ENCODE peak calls at places on chromosomes 1 and 21, in five cellular contexts. One of them, this sample, is unnamed.

GRCh38 chr1:240149488-240150094 is 57.9 kb downstream of the FMN2 start:
- DNase-seq in retina: peak
- DNase-seq in activated naive CD4-positive, alpha-beta T cell treated with anti-CD3 and anti-CD28 coated beads for 36 hours: no peak
- DNase-seq in EL: peak
- DNase-seq in NCI-H460: peak
- DNase-seq in this sample: no peak

GRCh38 chr1:15833069-15833679 is 14.3 kb upstream of the SPEN start:
- DNase-seq in retina: peak
- DNase-seq in activated naive CD4-positive, alpha-beta T cell treated with anti-CD3 and anti-CD28 coated beads for 36 hours: peak
- DNase-seq in EL: peak
- DNase-seq in NCI-H460: peak
- DNase-seq in this sample: no peak

GRCh38 chr1:27342391-27342777 is 562 bp downstream of the SYTL1 start:
- DNase-seq in retina: no peak
- DNase-seq in activated naive CD4-positive, alpha-beta T cell treated with anti-CD3 and anti-CD28 coated beads for 36 hours: peak
- DNase-seq in EL: no peak
- DNase-seq in NCI-H460: no peak
- DNase-seq in this sample: no peak

GRCh38 chr1:67793562-67793961 is 39.7 kb downstream of the GNG12 start:
- DNase-seq in retina: no peak
- DNase-seq in activated naive CD4-positive, alpha-beta T cell treated with anti-CD3 and anti-CD28 coated beads for 36 hours: no peak
- DNase-seq in EL: peak
- DNase-seq in NCI-H460: peak
- DNase-seq in this sample: no peak

GRCh38 chr1:27630859-27631491 is 4.0 kb downstream of the FGR start:
- DNase-seq in retina: no peak
- DNase-seq in activated naive CD4-positive, alpha-beta T cell treated with anti-CD3 and anti-CD28 coated beads for 36 hours: no peak
- DNase-seq in EL: no peak
- DNase-seq in NCI-H460: no peak
- DNase-seq in this sample: no peak

GRCh38 chr1:67190410-67190809 is 24.2 kb downstream of the IL23R start:
- DNase-seq in retina: no peak
- DNase-seq in activated naive CD4-positive, alpha-beta T cell treated with anti-CD3 and anti-CD28 coated beads for 36 hours: no peak
- DNase-seq in EL: no peak
- DNase-seq in NCI-H460: no peak
- DNase-seq in this sample: no peak

GRCh38 chr1:44076093-44076492 is 42.5 kb upstream of the KLF17 start:
- DNase-seq in retina: no peak
- DNase-seq in activated naive CD4-positive, alpha-beta T cell treated with anti-CD3 and anti-CD28 coated beads for 36 hours: no peak
- DNase-seq in EL: no peak
- DNase-seq in NCI-H460: no peak
- DNase-seq in this sample: no peak

GRCh38 chr21:35825370-35825769 is 235.0 kb downstream of the SETD4 start:
- DNase-seq in retina: peak
- DNase-seq in activated naive CD4-positive, alpha-beta T cell treated with anti-CD3 and anti-CD28 coated beads for 36 hours: no peak
- DNase-seq in EL: no peak
- DNase-seq in NCI-H460: no peak
- DNase-seq in this sample: no peak

GRCh38 chr1:232038704-232039103 is 412.1 kb downstream of the DISC1 start:
- DNase-seq in retina: no peak
- DNase-seq in activated naive CD4-positive, alpha-beta T cell treated with anti-CD3 and anti-CD28 coated beads for 36 hours: no peak
- DNase-seq in EL: no peak
- DNase-seq in NCI-H460: no peak
- DNase-seq in this sample: no peak

GRCh38 chr1:205171369-205171768 is 40.1 kb downstream of the DSTYK start:
- DNase-seq in retina: no peak
- DNase-seq in activated naive CD4-positive, alpha-beta T cell treated with anti-CD3 and anti-CD28 coated beads for 36 hours: no peak
- DNase-seq in EL: no peak
- DNase-seq in NCI-H460: no peak
- DNase-seq in this sample: no peak

GRCh38 chr1:63051886-63052285 is 268.0 kb downstream of the ATG4C start:
- DNase-seq in retina: no peak
- DNase-seq in activated naive CD4-positive, alpha-beta T cell treated with anti-CD3 and anti-CD28 coated beads for 36 hours: no peak
- DNase-seq in EL: no peak
- DNase-seq in NCI-H460: no peak
- DNase-seq in this sample: no peak

GRCh38 chr1:212791261-212791675 is 309 bp downstream of the NSL1 start:
- DNase-seq in retina: no peak
- DNase-seq in activated naive CD4-positive, alpha-beta T cell treated with anti-CD3 and anti-CD28 coated beads for 36 hours: no peak
- DNase-seq in EL: peak
- DNase-seq in NCI-H460: peak
- DNase-seq in this sample: no peak

GRCh38 chr1:231642600-231643332 is 16.2 kb downstream of the DISC1 start:
- DNase-seq in retina: no peak
- DNase-seq in activated naive CD4-positive, alpha-beta T cell treated with anti-CD3 and anti-CD28 coated beads for 36 hours: no peak
- DNase-seq in EL: no peak
- DNase-seq in NCI-H460: no peak
- DNase-seq in this sample: no peak

GRCh38 chr1:248828845-248829244 is 3.1 kb upstream of the SH3BP5L start:
- DNase-seq in retina: no peak
- DNase-seq in activated naive CD4-positive, alpha-beta T cell treated with anti-CD3 and anti-CD28 coated beads for 36 hours: no peak
- DNase-seq in EL: peak
- DNase-seq in NCI-H460: peak
- DNase-seq in this sample: peak

GRCh38 chr1:173122958-173123852 is 72.5 kb upstream of the TNFSF18 start:
- DNase-seq in retina: peak
- DNase-seq in activated naive CD4-positive, alpha-beta T cell treated with anti-CD3 and anti-CD28 coated beads for 36 hours: no peak
- DNase-seq in EL: peak
- DNase-seq in NCI-H460: peak
- DNase-seq in this sample: peak

GRCh38 chr21:29419422-29419821 is 120.7 kb downstream of the BACH1 start:
- DNase-seq in retina: no peak
- DNase-seq in activated naive CD4-positive, alpha-beta T cell treated with anti-CD3 and anti-CD28 coated beads for 36 hours: no peak
- DNase-seq in EL: no peak
- DNase-seq in NCI-H460: no peak
- DNase-seq in this sample: no peak

GRCh38 chr1:38293530-38293929 is 246.9 kb upstream of the POU3F1 start:
- DNase-seq in retina: no peak
- DNase-seq in activated naive CD4-positive, alpha-beta T cell treated with anti-CD3 and anti-CD28 coated beads for 36 hours: no peak
- DNase-seq in EL: no peak
- DNase-seq in NCI-H460: no peak
- DNase-seq in this sample: no peak

GRCh38 chr1:38424677-38425076 is 378.1 kb upstream of the POU3F1 start:
- DNase-seq in retina: no peak
- DNase-seq in activated naive CD4-positive, alpha-beta T cell treated with anti-CD3 and anti-CD28 coated beads for 36 hours: no peak
- DNase-seq in EL: no peak
- DNase-seq in NCI-H460: no peak
- DNase-seq in this sample: no peak

GRCh38 chr1:1421147-1421906 is at the start of gene ANKRD65:
- DNase-seq in retina: peak
- DNase-seq in activated naive CD4-positive, alpha-beta T cell treated with anti-CD3 and anti-CD28 coated beads for 36 hours: no peak
- DNase-seq in EL: no peak
- DNase-seq in NCI-H460: no peak
- DNase-seq in this sample: no peak